ENCODE peak calls at places on chromosomes 16 and 17, in nine cellular contexts. One of them, this sample, is unnamed.

GRCh38 chr17:65013613-65014391 is 42.7 kb downstream of the GNA13 start:
- DNase-seq in suprapubic skin: no peak
- DNase-seq in A549: no peak
- DNase-seq in tibial nerve: no peak
- DNase-seq in Peyer's patch: no peak
- DNase-seq in esophagus squamous epithelium: no peak
- DNase-seq in stomach: no peak
- DNase-seq in body of pancreas: no peak
- DNase-seq in HCT116: peak
- DNase-seq in this sample: peak

GRCh38 chr17:60145006-60145935 is 4.5 kb upstream of the CA4 start:
- DNase-seq in esophagus squamous epithelium: no peak
- DNase-seq in A549: no peak
- DNase-seq in Peyer's patch: peak
- DNase-seq in stomach: no peak
- DNase-seq in HCT116: no peak
- DNase-seq in body of pancreas: no peak
- DNase-seq in suprapubic skin: no peak
- DNase-seq in tibial nerve: no peak
- DNase-seq in this sample: no peak

GRCh38 chr17:30920683-30921543 is 832 bp upstream of the ADAP2 start:
- DNase-seq in esophagus squamous epithelium: no peak
- DNase-seq in suprapubic skin: no peak
- DNase-seq in body of pancreas: no peak
- DNase-seq in A549: no peak
- DNase-seq in stomach: no peak
- DNase-seq in tibial nerve: no peak
- DNase-seq in HCT116: no peak
- DNase-seq in Peyer's patch: no peak
- DNase-seq in this sample: no peak

GRCh38 chr17:80202197-80202596 is 17.9 kb downstream of the SGSH start:
- DNase-seq in tibial nerve: no peak
- DNase-seq in Peyer's patch: no peak
- DNase-seq in esophagus squamous epithelium: no peak
- DNase-seq in suprapubic skin: no peak
- DNase-seq in A549: no peak
- DNase-seq in stomach: no peak
- DNase-seq in body of pancreas: no peak
- DNase-seq in HCT116: no peak
- DNase-seq in this sample: no peak

GRCh38 chr16:48365601-48366164 is 19.5 kb downstream of the SIAH1 start:
- DNase-seq in stomach: peak
- DNase-seq in esophagus squamous epithelium: peak
- DNase-seq in Peyer's patch: peak
- DNase-seq in tibial nerve: peak
- DNase-seq in suprapubic skin: peak
- DNase-seq in body of pancreas: peak
- DNase-seq in A549: peak
- DNase-seq in HCT116: peak
- DNase-seq in this sample: peak

GRCh38 chr17:46881015-46881414 is 29.6 kb downstream of the WNT9B start:
- DNase-seq in Peyer's patch: no peak
- DNase-seq in suprapubic skin: no peak
- DNase-seq in stomach: no peak
- DNase-seq in esophagus squamous epithelium: no peak
- DNase-seq in HCT116: no peak
- DNase-seq in body of pancreas: no peak
- DNase-seq in A549: no peak
- DNase-seq in tibial nerve: no peak
- DNase-seq in this sample: no peak

GRCh38 chr17:45906927-45907622 is 12.7 kb downstream of the MAPT start:
- DNase-seq in stomach: no peak
- DNase-seq in Peyer's patch: no peak
- DNase-seq in HCT116: no peak
- DNase-seq in body of pancreas: no peak
- DNase-seq in tibial nerve: no peak
- DNase-seq in esophagus squamous epithelium: no peak
- DNase-seq in A549: no peak
- DNase-seq in suprapubic skin: no peak
- DNase-seq in this sample: no peak

GRCh38 chr17:78838574-78839005 is 2.0 kb downstream of the USP36 start:
- DNase-seq in suprapubic skin: no peak
- DNase-seq in tibial nerve: no peak
- DNase-seq in A549: no peak
- DNase-seq in Peyer's patch: no peak
- DNase-seq in body of pancreas: peak
- DNase-seq in stomach: peak
- DNase-seq in esophagus squamous epithelium: no peak
- DNase-seq in HCT116: no peak
- DNase-seq in this sample: no peak

GRCh38 chr16:84115919-84116719 is 623 bp downstream of the MBTPS1 start:
- DNase-seq in suprapubic skin: no peak
- DNase-seq in tibial nerve: no peak
- DNase-seq in HCT116: no peak
- DNase-seq in esophagus squamous epithelium: no peak
- DNase-seq in Peyer's patch: no peak
- DNase-seq in A549: peak
- DNase-seq in body of pancreas: peak
- DNase-seq in stomach: peak
- DNase-seq in this sample: peak

GRCh38 chr16:50611332-50611934 is 63.2 kb downstream of the NKD1 start:
- DNase-seq in Peyer's patch: no peak
- DNase-seq in body of pancreas: no peak
- DNase-seq in stomach: no peak
- DNase-seq in suprapubic skin: no peak
- DNase-seq in tibial nerve: no peak
- DNase-seq in esophagus squamous epithelium: no peak
- DNase-seq in HCT116: no peak
- DNase-seq in A549: no peak
- DNase-seq in this sample: peak

GRCh38 chr16:1379054-1379862 is 27.5 kb downstream of the GNPTG start:
- DNase-seq in HCT116: no peak
- DNase-seq in tibial nerve: peak
- DNase-seq in A549: peak
- DNase-seq in suprapubic skin: peak
- DNase-seq in body of pancreas: peak
- DNase-seq in Peyer's patch: peak
- DNase-seq in esophagus squamous epithelium: no peak
- DNase-seq in stomach: peak
- DNase-seq in this sample: peak

GRCh38 chr17:20156196-20157077 is 147.3 kb downstream of the SPECC1 start:
- DNase-seq in Peyer's patch: peak
- DNase-seq in esophagus squamous epithelium: no peak
- DNase-seq in A549: peak
- DNase-seq in body of pancreas: peak
- DNase-seq in HCT116: peak
- DNase-seq in stomach: peak
- DNase-seq in suprapubic skin: peak
- DNase-seq in tibial nerve: no peak
- DNase-seq in this sample: peak

GRCh38 chr16:17396762-17397498 is 73.8 kb downstream of the XYLT1 start:
- DNase-seq in HCT116: no peak
- DNase-seq in tibial nerve: no peak
- DNase-seq in esophagus squamous epithelium: no peak
- DNase-seq in body of pancreas: peak
- DNase-seq in Peyer's patch: peak
- DNase-seq in stomach: peak
- DNase-seq in A549: no peak
- DNase-seq in suprapubic skin: no peak
- DNase-seq in this sample: no peak

GRCh38 chr17:73347355-73347754 is 35.6 kb upstream of the CDC42EP4 start:
- DNase-seq in suprapubic skin: no peak
- DNase-seq in body of pancreas: no peak
- DNase-seq in stomach: no peak
- DNase-seq in A549: no peak
- DNase-seq in Peyer's patch: no peak
- DNase-seq in tibial nerve: no peak
- DNase-seq in esophagus squamous epithelium: no peak
- DNase-seq in HCT116: no peak
- DNase-seq in this sample: peak

GRCh38 chr16:46972429-46972970 is 974 bp downstream of the DNAJA2 start:
- DNase-seq in stomach: no peak
- DNase-seq in HCT116: no peak
- DNase-seq in tibial nerve: no peak
- DNase-seq in suprapubic skin: no peak
- DNase-seq in body of pancreas: no peak
- DNase-seq in esophagus squamous epithelium: no peak
- DNase-seq in A549: peak
- DNase-seq in Peyer's patch: no peak
- DNase-seq in this sample: peak

GRCh38 chr17:72797142-72797541 is 295.3 kb downstream of the SLC39A11 start:
- DNase-seq in Peyer's patch: no peak
- DNase-seq in HCT116: no peak
- DNase-seq in suprapubic skin: no peak
- DNase-seq in body of pancreas: no peak
- DNase-seq in stomach: no peak
- DNase-seq in A549: no peak
- DNase-seq in tibial nerve: no peak
- DNase-seq in esophagus squamous epithelium: no peak
- DNase-seq in this sample: no peak

GRCh38 chr16:88780100-88781062 is 4.6 kb downstream of the PIEZO1 start:
- DNase-seq in stomach: no peak
- DNase-seq in suprapubic skin: no peak
- DNase-seq in Peyer's patch: no peak
- DNase-seq in HCT116: no peak
- DNase-seq in tibial nerve: no peak
- DNase-seq in body of pancreas: no peak
- DNase-seq in A549: no peak
- DNase-seq in esophagus squamous epithelium: no peak
- DNase-seq in this sample: no peak

GRCh38 chr16:88783391-88784073 is 1.5 kb downstream of the PIEZO1 start:
- DNase-seq in esophagus squamous epithelium: no peak
- DNase-seq in A549: no peak
- DNase-seq in Peyer's patch: peak
- DNase-seq in stomach: peak
- DNase-seq in suprapubic skin: no peak
- DNase-seq in tibial nerve: no peak
- DNase-seq in body of pancreas: no peak
- DNase-seq in HCT116: no peak
- DNase-seq in this sample: no peak

GRCh38 chr16:88779406-88780099 is 5.5 kb downstream of the PIEZO1 start:
- DNase-seq in HCT116: no peak
- DNase-seq in A549: no peak
- DNase-seq in body of pancreas: no peak
- DNase-seq in suprapubic skin: no peak
- DNase-seq in tibial nerve: no peak
- DNase-seq in Peyer's patch: no peak
- DNase-seq in esophagus squamous epithelium: no peak
- DNase-seq in stomach: no peak
- DNase-seq in this sample: no peak

GRCh38 chr16:88782454-88783390 is 2.3 kb downstream of the PIEZO1 start:
- DNase-seq in body of pancreas: no peak
- DNase-seq in suprapubic skin: no peak
- DNase-seq in Peyer's patch: no peak
- DNase-seq in esophagus squamous epithelium: no peak
- DNase-seq in A549: no peak
- DNase-seq in tibial nerve: no peak
- DNase-seq in HCT116: peak
- DNase-seq in stomach: no peak
- DNase-seq in this sample: peak

GRCh38 chr16:88781140-88782077 is 3.6 kb downstream of the PIEZO1 start:
- DNase-seq in A549: no peak
- DNase-seq in stomach: no peak
- DNase-seq in body of pancreas: no peak
- DNase-seq in Peyer's patch: no peak
- DNase-seq in tibial nerve: no peak
- DNase-seq in suprapubic skin: no peak
- DNase-seq in esophagus squamous epithelium: no peak
- DNase-seq in HCT116: no peak
- DNase-seq in this sample: no peak
- TF ChIP-seq POLR2A in A549: no peak
- TF ChIP-seq POLR2A in stomach: no peak
- TF ChIP-seq POLR2A in body of pancreas: no peak
- TF ChIP-seq POLR2A in Peyer's patch: no peak
- TF ChIP-seq POLR2A in tibial nerve: no peak
- TF ChIP-seq POLR2A in suprapubic skin: no peak
- TF ChIP-seq POLR2A in esophagus squamous epithelium: peak
- TF ChIP-seq POLR2A in HCT116: no peak
- TF ChIP-seq POLR2A in this sample: no peak

DNA sequence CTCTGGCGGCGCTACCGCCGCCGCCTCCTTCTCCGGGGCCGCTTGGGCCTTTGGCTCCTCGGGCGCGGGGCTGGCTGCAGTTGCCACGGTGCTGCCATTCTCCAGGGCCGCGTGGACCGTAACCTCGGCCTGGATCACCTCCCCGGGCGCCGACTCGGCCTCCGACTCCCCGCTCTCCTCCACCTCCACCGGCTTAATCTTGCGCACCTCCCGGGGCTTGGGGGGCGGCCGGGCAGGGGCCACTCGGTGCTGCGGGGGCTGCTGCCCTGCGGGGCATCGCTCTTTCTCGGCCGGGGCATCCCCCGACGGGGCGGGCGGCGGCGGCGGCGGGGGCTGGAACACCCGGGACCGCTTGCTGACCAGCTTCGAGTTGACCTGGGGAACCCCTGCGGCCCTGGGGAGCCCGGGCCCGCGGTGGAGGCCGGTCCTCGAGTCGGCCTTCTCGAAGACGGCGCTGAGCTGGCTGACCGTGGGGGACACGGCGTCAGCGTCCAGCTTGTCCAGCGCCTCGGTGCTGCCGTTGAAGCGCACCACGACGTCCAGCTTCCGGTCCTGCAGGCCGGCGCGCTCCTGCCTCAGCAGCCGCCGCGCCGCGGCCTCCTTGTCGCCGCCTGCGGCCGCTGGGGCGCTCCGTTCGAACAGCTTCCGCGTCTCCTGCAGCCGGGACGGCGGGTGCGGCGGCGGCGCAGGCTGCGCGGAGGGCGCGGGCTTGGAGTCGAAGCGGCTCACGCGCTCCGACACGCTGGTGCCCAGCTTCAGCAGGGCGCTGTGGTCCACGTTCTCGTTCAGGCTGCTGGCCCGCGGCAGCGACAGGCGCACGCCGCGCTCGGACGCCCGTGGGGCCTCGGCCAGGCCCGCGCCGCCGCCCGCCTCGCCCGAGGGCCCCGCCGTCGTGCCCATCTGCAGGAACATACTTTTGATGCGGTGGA is 788 bp downstream of the PPP1R9B start:
- DNase-seq in stomach: peak
- DNase-seq in tibial nerve: no peak
- DNase-seq in body of pancreas: peak
- DNase-seq in esophagus squamous epithelium: no peak
- DNase-seq in A549: peak
- DNase-seq in Peyer's patch: peak
- DNase-seq in HCT116: no peak
- DNase-seq in suprapubic skin: no peak
- DNase-seq in this sample: no peak
- TF ChIP-seq POLR2A in stomach: no peak
- TF ChIP-seq POLR2A in tibial nerve: no peak
- TF ChIP-seq POLR2A in body of pancreas: peak
- TF ChIP-seq POLR2A in esophagus squamous epithelium: no peak
- TF ChIP-seq POLR2A in A549: no peak
- TF ChIP-seq POLR2A in Peyer's patch: no peak
- TF ChIP-seq POLR2A in HCT116: peak
- TF ChIP-seq POLR2A in suprapubic skin: no peak
- TF ChIP-seq POLR2A in this sample: no peak

GRCh38 chr16:53511403-53512280 is 8.6 kb upstream of the AKTIP start:
- DNase-seq in stomach: no peak
- DNase-seq in HCT116: no peak
- DNase-seq in tibial nerve: no peak
- DNase-seq in Peyer's patch: no peak
- DNase-seq in suprapubic skin: peak
- DNase-seq in A549: peak
- DNase-seq in body of pancreas: peak
- DNase-seq in esophagus squamous epithelium: no peak
- DNase-seq in this sample: no peak
- TF ChIP-seq POLR2A in stomach: no peak
- TF ChIP-seq POLR2A in HCT116: no peak
- TF ChIP-seq POLR2A in tibial nerve: no peak
- TF ChIP-seq POLR2A in Peyer's patch: no peak
- TF ChIP-seq POLR2A in suprapubic skin: no peak
- TF ChIP-seq POLR2A in A549: no peak
- TF ChIP-seq POLR2A in body of pancreas: peak
- TF ChIP-seq POLR2A in esophagus squamous epithelium: no peak
- TF ChIP-seq POLR2A in this sample: no peak

GRCh38 chr17:18184143-18185007 is 747 bp downstream of the ALKBH5 start:
- DNase-seq in HCT116: no peak
- DNase-seq in body of pancreas: peak
- DNase-seq in esophagus squamous epithelium: no peak
- DNase-seq in tibial nerve: peak
- DNase-seq in stomach: peak
- DNase-seq in suprapubic skin: peak
- DNase-seq in A549: peak
- DNase-seq in Peyer's patch: peak
- DNase-seq in this sample: no peak
- TF ChIP-seq POLR2A in HCT116: no peak
- TF ChIP-seq POLR2A in body of pancreas: peak
- TF ChIP-seq POLR2A in esophagus squamous epithelium: peak
- TF ChIP-seq POLR2A in tibial nerve: no peak
- TF ChIP-seq POLR2A in stomach: no peak
- TF ChIP-seq POLR2A in suprapubic skin: no peak
- TF ChIP-seq POLR2A in A549: peak
- TF ChIP-seq POLR2A in Peyer's patch: no peak
- TF ChIP-seq POLR2A in this sample: peak